ENCODE peak calls at places on chromosomes 4 and X, in nine cellular contexts. E is endothelial cell of umbilical vein, A is NB4, H is A549, B is GM12878, C is ovary, T is IMR-90, R is heart left ventricle, K is K562. G is an unnamed sample.
A peak's percentile ranks its signal among the peaks of the same experiment; 100 is the strongest.

GRCh38 chr4:10096976-10097330 is 19.6 kb downstream of the WDR1 start:
- DNase-seq in H (no peak), R (no peak), T (no peak), K (no peak), C (no peak), E (no peak), B (no peak), A (no peak), G (no peak)

GRCh38 chrX:37905436-37906147 is 58.2 kb upstream of the DYNLT3 start:
- DNase-seq in A (peak; percentile 59), T (peak; percentile 30), E (peak; percentile 18), R (peak; percentile 20), B (no peak), K (peak; percentile 1), H (peak; percentile 10), C (no peak), G (peak; percentile 2)

GRCh38 chr4:15361529-15361928 is 66.3 kb upstream of the C1QTNF7 start:
- DNase-seq in H (no peak), R (no peak), C (no peak), E (no peak), T (no peak), B (no peak), K (no peak), A (no peak), G (no peak)

GRCh38 chr4:125522992-125523391 is 208.2 kb downstream of the FAT4 start:
- DNase-seq in E (no peak), C (no peak), B (no peak), A (no peak), R (no peak), H (no peak), T (no peak), K (no peak), G (no peak)

GRCh38 chr4:123378794-123379193 is 17.8 kb upstream of the SPRY1 start:
- DNase-seq in R (no peak), C (no peak), E (no peak), T (no peak), A (no peak), H (no peak), B (no peak), K (no peak), G (no peak)

GRCh38 chr4:2482693-2483092 is 13.8 kb downstream of the RNF4 start:
- DNase-seq in B (peak; percentile 67), C (peak; percentile 81), R (peak; percentile 84), E (peak; percentile 68), T (peak; percentile 35), K (no peak), A (no peak), H (no peak), G (no peak)

GRCh38 chr4:6671648-6672047 is 22.0 kb upstream of the S100P start:
- DNase-seq in E (no peak), T (no peak), H (no peak), A (no peak), C (no peak), R (no peak), B (no peak), K (no peak), G (no peak)

GRCh38 chr4:179605196-179605595 is 2163.0 kb upstream of the AGA start:
- DNase-seq in K (no peak), E (no peak), H (no peak), A (no peak), C (no peak), R (no peak), T (peak; percentile 92), B (no peak), G (no peak)

GRCh38 chr4:182878633-182879495 is 38.3 kb downstream of the DCTD start:
- DNase-seq in R (no peak), E (no peak), B (no peak), A (no peak), K (no peak), H (no peak), C (no peak), T (no peak), G (no peak)

GRCh38 chr4:155667538-155668511 is 1.2 kb downstream of the GUCY1A1 start:
- DNase-seq in B (no peak), A (no peak), T (peak; percentile 27), K (no peak), C (peak; percentile 34), R (peak; percentile 53), H (no peak), E (peak; percentile 66), G (peak; percentile 26)

GRCh38 chr4:101660607-101661006 is 129.9 kb upstream of the BANK1 start:
- DNase-seq in K (no peak), B (no peak), H (no peak), C (no peak), T (no peak), A (no peak), R (no peak), E (no peak), G (no peak)

GRCh38 chrX:19684265-19684664 is 169.0 kb upstream of the MAP3K15 start:
- DNase-seq in R (no peak), E (no peak), B (no peak), A (no peak), K (no peak), H (no peak), T (no peak), C (no peak), G (no peak)

GRCh38 chr4:169906104-169906503 is 120.1 kb downstream of the MFAP3L start:
- DNase-seq in K (no peak), E (no peak), T (no peak), A (peak; percentile 9), C (no peak), H (no peak), R (no peak), B (no peak), G (no peak)

GRCh38 chrX:111328858-111329257 is 58.6 kb upstream of the CAPN6 start:
- DNase-seq in B (no peak), E (no peak), H (no peak), K (no peak), A (no peak), R (no peak), T (no peak), C (no peak), G (no peak)

GRCh38 chr4:23135792-23136645 is 443.3 kb downstream of the GBA3 start:
- DNase-seq in R (no peak), C (no peak), E (peak; percentile 24), A (peak; percentile 65), T (peak; percentile 41), B (no peak), K (peak; percentile 60), H (peak; percentile 2), G (peak; percentile 9)

GRCh38 chr4:89773793-89774192 is 63.2 kb downstream of the SNCA start:
- DNase-seq in C (no peak), K (no peak), A (no peak), H (no peak), B (no peak), R (no peak), T (no peak), E (no peak), G (no peak)

GRCh38 chr4:78775278-78776030 is 696 bp upstream of the BMP2K start:
- DNase-seq in K (peak; percentile 91), E (peak; percentile 77), T (peak; percentile 80), A (peak; percentile 90), C (peak; percentile 93), R (peak; percentile 91), H (peak; percentile 51), B (no peak), G (peak; percentile 90)

DNA sequence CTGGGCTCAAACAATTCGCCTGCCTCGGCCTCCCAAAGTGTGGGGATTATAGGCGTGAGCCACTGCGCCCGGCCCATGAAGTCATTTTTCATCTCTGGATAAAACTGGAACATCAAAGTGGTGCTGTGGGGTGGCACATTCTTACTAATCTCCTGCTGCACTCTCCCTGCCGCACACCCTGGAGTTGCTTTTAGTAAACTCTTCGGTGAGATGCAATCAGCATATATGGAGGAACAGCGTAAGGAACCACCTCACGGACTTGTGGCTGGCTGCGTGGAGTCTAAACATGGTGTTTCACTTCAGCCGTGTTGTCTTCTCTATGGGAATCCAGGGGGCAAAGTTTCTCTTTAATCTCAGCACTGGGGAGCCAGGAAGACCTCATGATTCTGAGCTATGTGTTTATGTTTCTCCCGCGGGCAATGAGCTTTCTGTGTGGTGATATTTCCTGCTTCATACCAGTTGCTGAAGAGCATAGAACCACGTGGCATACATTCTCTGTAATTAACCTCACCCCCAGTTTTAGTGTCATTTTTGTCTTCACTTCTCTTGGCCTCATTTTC is 2.1 kb upstream of the RHOH start:
- DNase-seq in E (peak; percentile 17), C (no peak), T (peak; percentile 45), R (no peak), H (no peak), B (no peak), A (peak; percentile 43), K (peak; percentile 62), G (peak; percentile 20)
- TF ChIP-seq POLR2A in E (no peak), C (no peak), T (no peak), R (no peak), H (no peak), B (peak; percentile 73), A (no peak), K (peak; percentile 57), G (peak; percentile 49)

GRCh38 chrX:136880452-136881013 is at the start of gene RBMX:
- DNase-seq in R (peak; percentile 92), T (peak; percentile 93), C (peak; percentile 90), E (peak; percentile 93), K (peak; percentile 96), A (peak; percentile 95), B (peak; percentile 83), H (peak; percentile 90), G (peak; percentile 96)
- TF ChIP-seq POLR2A in R (peak; percentile 92), T (peak; percentile 99), C (peak; percentile 96), E (peak; percentile 98), K (peak; percentile 100), A (peak; percentile 97), B (peak; percentile 100), H (peak; percentile 99), G (peak; percentile 99)

GRCh38 chr4:70838400-70838971 is 1.2 kb downstream of the GRSF1 start:
- DNase-seq in K (peak; percentile 17), B (no peak), T (peak; percentile 10), C (no peak), A (peak; percentile 34), R (no peak), E (peak; percentile 29), H (peak; percentile 1), G (peak; percentile 58)

GRCh38 chr4:70841951-70842350 is 2.3 kb upstream of the GRSF1 start:
- DNase-seq in A (no peak), B (no peak), C (no peak), E (no peak), R (no peak), K (no peak), T (no peak), H (no peak), G (no peak)

GRCh38 chr4:70836081-70836480 is 3.6 kb downstream of the GRSF1 start:
- DNase-seq in A (no peak), C (no peak), T (no peak), E (no peak), H (no peak), R (no peak), B (no peak), K (no peak), G (no peak)

GRCh38 chr4:70839537-70840093 is at the start of gene GRSF1:
- DNase-seq in E (peak; percentile 91), R (peak; percentile 96), T (peak; percentile 91), B (peak; percentile 60), K (peak; percentile 94), H (peak; percentile 66), C (peak; percentile 95), A (peak; percentile 95), G (peak; percentile 93)

GRCh38 chr4:70838972-70839536 is 636 bp downstream of the GRSF1 start:
- DNase-seq in B (no peak), R (peak; percentile 79), A (peak; percentile 80), C (peak; percentile 74), T (peak; percentile 49), H (peak; percentile 27), K (peak; percentile 73), E (peak; percentile 75), G (peak; percentile 88)
- TF ChIP-seq POLR2A in B (peak; percentile 75), R (no peak), A (no peak), C (no peak), T (no peak), H (no peak), K (no peak), E (no peak), G (no peak)

GRCh38 chrX:47556045-47556623 is 4.9 kb upstream of the ARAF start:
- DNase-seq in K (peak; percentile 82), A (peak; percentile 45), R (peak; percentile 94), B (peak; percentile 68), E (peak; percentile 92), T (peak; percentile 92), H (peak; percentile 81), C (peak; percentile 89), G (peak; percentile 91)
- TF ChIP-seq POLR2A in K (peak; percentile 72), A (no peak), R (peak; percentile 81), B (peak; percentile 76), E (peak; percentile 46), T (no peak), H (peak; percentile 81), C (peak; percentile 82), G (peak; percentile 80)